ENCODE peak calls at places on chromosomes 13 and 19, in ten cellular contexts. One of them, this sample, is unnamed. For H3K4me1, the result is how much of the 10 kb centered on the place peaks cover.

GRCh38 chr13:95676100-95676774 is 702 bp upstream of the DNAJC3 start:
- DNase-seq in OCI-LY7: peak
- DNase-seq in K562: peak
- DNase-seq in endodermal cell: no peak
- DNase-seq in uterus: no peak
- DNase-seq in lung: no peak
- DNase-seq in breast epithelium: no peak
- DNase-seq in neuronal stem cell: no peak
- DNase-seq in ovary: no peak
- DNase-seq in A673: peak
- DNase-seq in this sample: no peak

GRCh38 chr13:79469608-79470007 is 11.3 kb upstream of the NDFIP2 start:
- DNase-seq in A673: no peak
- DNase-seq in breast epithelium: no peak
- DNase-seq in endodermal cell: no peak
- DNase-seq in ovary: no peak
- DNase-seq in K562: no peak
- DNase-seq in lung: no peak
- DNase-seq in uterus: no peak
- DNase-seq in OCI-LY7: no peak
- DNase-seq in neuronal stem cell: no peak
- DNase-seq in this sample: no peak

GRCh38 chr13:106083620-106084350 is 451.7 kb downstream of the EFNB2 start:
- DNase-seq in neuronal stem cell: no peak
- DNase-seq in ovary: no peak
- DNase-seq in lung: no peak
- DNase-seq in K562: peak
- DNase-seq in A673: peak
- DNase-seq in breast epithelium: no peak
- DNase-seq in endodermal cell: peak
- DNase-seq in OCI-LY7: no peak
- DNase-seq in uterus: no peak
- DNase-seq in this sample: no peak

GRCh38 chr13:20369886-20370361 is 137.8 kb upstream of the GJB6 start:
- DNase-seq in A673: no peak
- DNase-seq in OCI-LY7: no peak
- DNase-seq in uterus: no peak
- DNase-seq in breast epithelium: no peak
- DNase-seq in endodermal cell: no peak
- DNase-seq in neuronal stem cell: no peak
- DNase-seq in K562: no peak
- DNase-seq in ovary: no peak
- DNase-seq in lung: no peak
- DNase-seq in this sample: no peak

GRCh38 chr13:29383476-29383875 is 212.0 kb downstream of the SLC7A1 start:
- DNase-seq in A673: no peak
- DNase-seq in endodermal cell: no peak
- DNase-seq in uterus: no peak
- DNase-seq in OCI-LY7: no peak
- DNase-seq in breast epithelium: no peak
- DNase-seq in K562: no peak
- DNase-seq in neuronal stem cell: no peak
- DNase-seq in lung: no peak
- DNase-seq in ovary: no peak
- DNase-seq in this sample: no peak

GRCh38 chr19:4456566-4456842 is 1.1 kb downstream of the UBXN6 start:
- DNase-seq in K562: peak
- DNase-seq in endodermal cell: peak
- DNase-seq in ovary: peak
- DNase-seq in A673: peak
- DNase-seq in breast epithelium: no peak
- DNase-seq in lung: no peak
- DNase-seq in OCI-LY7: no peak
- DNase-seq in uterus: no peak
- DNase-seq in neuronal stem cell: no peak
- DNase-seq in this sample: no peak

GRCh38 chr13:108963276-108963810 is 333.9 kb downstream of the MYO16 start:
- DNase-seq in A673: no peak
- DNase-seq in neuronal stem cell: no peak
- DNase-seq in lung: no peak
- DNase-seq in uterus: no peak
- DNase-seq in K562: no peak
- DNase-seq in endodermal cell: no peak
- DNase-seq in OCI-LY7: no peak
- DNase-seq in breast epithelium: no peak
- DNase-seq in ovary: no peak
- DNase-seq in this sample: no peak

GRCh38 chr13:45658586-45659235 is 43.2 kb upstream of the ERICH6B start:
- DNase-seq in A673: no peak
- DNase-seq in neuronal stem cell: no peak
- DNase-seq in ovary: no peak
- DNase-seq in breast epithelium: no peak
- DNase-seq in uterus: no peak
- DNase-seq in lung: no peak
- DNase-seq in OCI-LY7: no peak
- DNase-seq in K562: no peak
- DNase-seq in endodermal cell: no peak
- DNase-seq in this sample: no peak

GRCh38 chr13:90448466-90449037 is 898.9 kb upstream of the MIR17HG start:
- DNase-seq in ovary: no peak
- DNase-seq in A673: no peak
- DNase-seq in K562: no peak
- DNase-seq in uterus: no peak
- DNase-seq in endodermal cell: no peak
- DNase-seq in OCI-LY7: no peak
- DNase-seq in breast epithelium: no peak
- DNase-seq in lung: no peak
- DNase-seq in neuronal stem cell: no peak
- DNase-seq in this sample: no peak

GRCh38 chr19:1318678-1319471 is 33.2 kb downstream of the EFNA2 start:
- DNase-seq in neuronal stem cell: no peak
- DNase-seq in K562: no peak
- DNase-seq in endodermal cell: no peak
- DNase-seq in A673: peak
- DNase-seq in ovary: no peak
- DNase-seq in lung: no peak
- DNase-seq in breast epithelium: no peak
- DNase-seq in OCI-LY7: no peak
- DNase-seq in uterus: no peak
- DNase-seq in this sample: no peak

GRCh38 chr13:30119476-30119875 is 187.9 kb downstream of the KATNAL1 start:
- DNase-seq in OCI-LY7: no peak
- DNase-seq in breast epithelium: no peak
- DNase-seq in lung: no peak
- DNase-seq in A673: peak
- DNase-seq in endodermal cell: no peak
- DNase-seq in neuronal stem cell: no peak
- DNase-seq in K562: no peak
- DNase-seq in uterus: peak
- DNase-seq in ovary: no peak
- DNase-seq in this sample: no peak

GRCh38 chr19:44776402-44777096 is 1.1 kb upstream of the CBLC start:
- DNase-seq in endodermal cell: no peak
- DNase-seq in uterus: no peak
- DNase-seq in breast epithelium: peak
- DNase-seq in K562: no peak
- DNase-seq in OCI-LY7: no peak
- DNase-seq in A673: no peak
- DNase-seq in neuronal stem cell: no peak
- DNase-seq in ovary: no peak
- DNase-seq in lung: no peak
- DNase-seq in this sample: no peak

GRCh38 chr19:44775676-44776240 is 1.9 kb upstream of the CBLC start:
- DNase-seq in uterus: no peak
- DNase-seq in K562: no peak
- DNase-seq in A673: no peak
- DNase-seq in endodermal cell: no peak
- DNase-seq in lung: no peak
- DNase-seq in breast epithelium: no peak
- DNase-seq in OCI-LY7: no peak
- DNase-seq in ovary: no peak
- DNase-seq in neuronal stem cell: no peak
- DNase-seq in this sample: no peak

GRCh38 chr19:44779150-44779549 is 1.5 kb downstream of the CBLC start:
- DNase-seq in endodermal cell: no peak
- DNase-seq in neuronal stem cell: no peak
- DNase-seq in breast epithelium: no peak
- DNase-seq in OCI-LY7: no peak
- DNase-seq in uterus: no peak
- DNase-seq in lung: no peak
- DNase-seq in ovary: no peak
- DNase-seq in K562: no peak
- DNase-seq in A673: no peak
- DNase-seq in this sample: no peak

GRCh38 chr19:44774614-44775013 is 3.1 kb upstream of the CBLC start:
- DNase-seq in lung: no peak
- DNase-seq in endodermal cell: no peak
- DNase-seq in A673: no peak
- DNase-seq in K562: no peak
- DNase-seq in uterus: no peak
- DNase-seq in ovary: no peak
- DNase-seq in OCI-LY7: no peak
- DNase-seq in breast epithelium: no peak
- DNase-seq in neuronal stem cell: no peak
- DNase-seq in this sample: no peak

GRCh38 chr19:44777715-44778347 is at the start of gene CBLC:
- DNase-seq in K562: peak
- DNase-seq in neuronal stem cell: no peak
- DNase-seq in A673: no peak
- DNase-seq in ovary: no peak
- DNase-seq in breast epithelium: peak
- DNase-seq in uterus: no peak
- DNase-seq in lung: peak
- DNase-seq in endodermal cell: peak
- DNase-seq in OCI-LY7: no peak
- DNase-seq in this sample: no peak
- H3K4me3 ChIP-seq in K562: no peak
- H3K4me3 ChIP-seq in neuronal stem cell: no peak
- H3K4me3 ChIP-seq in A673: no peak
- H3K4me3 ChIP-seq in ovary: no peak
- H3K4me3 ChIP-seq in breast epithelium: peak
- H3K4me3 ChIP-seq in uterus: no peak
- H3K4me3 ChIP-seq in lung: peak
- H3K4me3 ChIP-seq in endodermal cell: no peak
- H3K4me3 ChIP-seq in OCI-LY7: no peak
- H3K4me3 ChIP-seq in this sample: no peak

GRCh38 chr19:46361915-46362314 is 15.0 kb downstream of the PPP5C start:
- DNase-seq in K562: no peak
- DNase-seq in uterus: no peak
- DNase-seq in OCI-LY7: no peak
- DNase-seq in endodermal cell: no peak
- DNase-seq in breast epithelium: no peak
- DNase-seq in ovary: no peak
- DNase-seq in lung: no peak
- DNase-seq in neuronal stem cell: no peak
- DNase-seq in A673: no peak
- DNase-seq in this sample: no peak

GRCh38 chr19:46366620-46367277 is 19.9 kb downstream of the PPP5C start:
- DNase-seq in A673: no peak
- DNase-seq in OCI-LY7: no peak
- DNase-seq in endodermal cell: no peak
- DNase-seq in K562: no peak
- DNase-seq in neuronal stem cell: no peak
- DNase-seq in uterus: no peak
- DNase-seq in breast epithelium: no peak
- DNase-seq in lung: no peak
- DNase-seq in ovary: no peak
- DNase-seq in this sample: no peak

GRCh38 chr19:46365561-46365960 is 18.7 kb downstream of the PPP5C start:
- DNase-seq in ovary: no peak
- DNase-seq in K562: no peak
- DNase-seq in endodermal cell: peak
- DNase-seq in neuronal stem cell: no peak
- DNase-seq in breast epithelium: no peak
- DNase-seq in A673: no peak
- DNase-seq in lung: no peak
- DNase-seq in uterus: no peak
- DNase-seq in OCI-LY7: no peak
- DNase-seq in this sample: no peak

GRCh38 chr19:46367434-46367833 is 20.5 kb downstream of the PPP5C start:
- DNase-seq in ovary: no peak
- DNase-seq in breast epithelium: no peak
- DNase-seq in endodermal cell: no peak
- DNase-seq in K562: no peak
- DNase-seq in uterus: no peak
- DNase-seq in lung: no peak
- DNase-seq in A673: no peak
- DNase-seq in OCI-LY7: no peak
- DNase-seq in neuronal stem cell: no peak
- DNase-seq in this sample: no peak

GRCh38 chr19:46364359-46364758 is 17.5 kb downstream of the PPP5C start:
- DNase-seq in breast epithelium: no peak
- DNase-seq in neuronal stem cell: no peak
- DNase-seq in lung: no peak
- DNase-seq in uterus: no peak
- DNase-seq in A673: no peak
- DNase-seq in K562: no peak
- DNase-seq in OCI-LY7: no peak
- DNase-seq in endodermal cell: no peak
- DNase-seq in ovary: no peak
- DNase-seq in this sample: no peak
- H3K4me1 ChIP-seq in breast epithelium: under half
- H3K4me1 ChIP-seq in neuronal stem cell: under half
- H3K4me1 ChIP-seq in lung: under half
- H3K4me1 ChIP-seq in uterus: under half
- H3K4me1 ChIP-seq in A673: under half
- H3K4me1 ChIP-seq in K562: under half
- H3K4me1 ChIP-seq in OCI-LY7: under half
- H3K4me1 ChIP-seq in endodermal cell: under half
- H3K4me1 ChIP-seq in ovary: under half
- H3K4me1 ChIP-seq in this sample: under half

DNA sequence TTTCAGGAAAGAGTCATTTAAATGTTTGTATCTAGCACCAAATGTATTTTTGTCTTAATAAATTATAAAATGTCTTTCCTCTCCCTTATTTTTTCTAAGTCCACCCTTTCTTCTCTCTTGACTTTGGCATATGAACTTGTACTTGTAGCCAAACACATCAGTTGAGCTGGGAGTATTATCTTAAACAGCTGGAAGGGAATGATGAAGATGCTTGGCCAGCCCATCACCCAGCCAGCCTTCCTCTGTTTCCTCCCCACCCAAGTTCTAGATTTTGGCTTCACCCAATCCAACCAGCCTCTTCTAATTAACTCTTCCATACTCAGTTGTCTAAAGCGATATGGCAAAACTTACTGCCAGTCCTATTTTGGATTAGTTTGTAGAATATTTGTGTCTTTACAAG is 272.4 kb downstream of the ENOX1 start:
- DNase-seq in ovary: no peak
- DNase-seq in OCI-LY7: no peak
- DNase-seq in neuronal stem cell: no peak
- DNase-seq in breast epithelium: no peak
- DNase-seq in endodermal cell: no peak
- DNase-seq in lung: no peak
- DNase-seq in uterus: no peak
- DNase-seq in A673: no peak
- DNase-seq in K562: no peak
- DNase-seq in this sample: no peak
- H3K4me3 ChIP-seq in ovary: no peak
- H3K4me3 ChIP-seq in OCI-LY7: no peak
- H3K4me3 ChIP-seq in neuronal stem cell: no peak
- H3K4me3 ChIP-seq in breast epithelium: no peak
- H3K4me3 ChIP-seq in endodermal cell: no peak
- H3K4me3 ChIP-seq in lung: no peak
- H3K4me3 ChIP-seq in uterus: no peak
- H3K4me3 ChIP-seq in A673: no peak
- H3K4me3 ChIP-seq in K562: no peak
- H3K4me3 ChIP-seq in this sample: no peak

GRCh38 chr19:49217382-49217781 is 59.8 kb downstream of the TRPM4 start:
- DNase-seq in A673: no peak
- DNase-seq in uterus: no peak
- DNase-seq in K562: no peak
- DNase-seq in neuronal stem cell: no peak
- DNase-seq in breast epithelium: no peak
- DNase-seq in endodermal cell: no peak
- DNase-seq in lung: no peak
- DNase-seq in OCI-LY7: no peak
- DNase-seq in ovary: no peak
- DNase-seq in this sample: no peak
- H3K4me1 ChIP-seq in A673: under half
- H3K4me1 ChIP-seq in uterus: under half
- H3K4me1 ChIP-seq in K562: under half
- H3K4me1 ChIP-seq in neuronal stem cell: under half
- H3K4me1 ChIP-seq in breast epithelium: under half
- H3K4me1 ChIP-seq in endodermal cell: under half
- H3K4me1 ChIP-seq in lung: under half
- H3K4me1 ChIP-seq in OCI-LY7: under half
- H3K4me1 ChIP-seq in ovary: under half
- H3K4me1 ChIP-seq in this sample: under half

This sample was measured in effector memory CD4-positive, alpha-beta T cell.